ENCODE peak calls at places on chromosomes 16 and 17, in eight cellular contexts. M is NCI-H2081 treated with DMSO at 0.1 percent for 48 hours; P is MCF 10A; L is WERI-Rb-1; F is activated effector memory CD4-positive, alpha-beta T cell treated with Interleukin-2 at 50 U/mL for 16 hours; C is brain microvascular endothelial cell; J is CD8-positive, alpha-beta memory T cell; O is GM10248. Q is an unnamed sample.
A peak's percentile ranks its signal among the peaks of the same experiment; 100 is the strongest.

GRCh38 chr17:31378638-31379037 is 12.8 kb upstream of the RAB11FIP4 start:
- DNase-seq in M (no peak), P (no peak), L (no peak), F (no peak), C (no peak), J (no peak), O (no peak), Q (no peak)

GRCh38 chr17:31112001-31112661 is 17.4 kb downstream of the NF1 start:
- DNase-seq in M (no peak), P (peak; percentile 18), L (no peak), F (no peak), C (no peak), J (no peak), O (no peak), Q (no peak)

GRCh38 chr16:87404764-87405625 is 12.9 kb downstream of the MAP1LC3B start:
- DNase-seq in M (no peak), P (no peak), L (no peak), F (no peak), C (no peak), J (no peak), O (no peak), Q (no peak)

GRCh38 chr17:42670199-42670924 is 6.4 kb downstream of the PLEKHH3 start:
- DNase-seq in M (no peak), P (no peak), L (no peak), F (peak; percentile 38), C (no peak), J (peak; percentile 27), O (peak; percentile 78), Q (no peak)

GRCh38 chr16:10961231-10961630 is 16.9 kb downstream of the CLEC16A start:
- DNase-seq in M (no peak), P (peak; percentile 32), L (no peak), F (no peak), C (peak; percentile 90), J (no peak), O (no peak), Q (no peak)

GRCh38 chr16:88469615-88470395 is 16.7 kb downstream of the ZFPM1 start:
- DNase-seq in M (no peak), P (no peak), L (no peak), F (peak; percentile 31), C (no peak), J (peak; percentile 66), O (peak; percentile 55), Q (no peak)

GRCh38 chr17:47009759-47010594 is 30.9 kb upstream of the RPRML start:
- DNase-seq in M (no peak), P (no peak), L (no peak), F (no peak), C (no peak), J (no peak), O (no peak), Q (no peak)

GRCh38 chr17:17935321-17936271 is 36.6 kb downstream of the TOM1L2 start:
- DNase-seq in M (no peak), P (peak; percentile 82), L (no peak), F (no peak), C (peak; percentile 86), J (no peak), O (no peak), Q (no peak)

GRCh38 chr17:42979511-42980273 is at the start of gene PTGES3L:
- DNase-seq in M (peak; percentile 29), P (peak; percentile 38), L (peak; percentile 88), F (no peak), C (peak; percentile 33), J (no peak), O (peak; percentile 78), Q (no peak)

Q was measured in NCI-H460.